ENCODE peak calls at places on chromosomes 1 and 21, in eight cellular contexts. One of them, this sample, is unnamed.

GRCh38 chr1:159008744-159009188 is 941 bp upstream of the IFI16 start:
- DNase-seq in cardiac muscle cell: peak
- DNase-seq in choroid plexus epithelial cell: peak
- DNase-seq in AG04450: no peak
- DNase-seq in testis: no peak
- DNase-seq in astrocyte of the cerebellum: no peak
- DNase-seq in astrocyte of the spinal cord: peak
- DNase-seq in endodermal cell: no peak
- DNase-seq in this sample: no peak

GRCh38 chr1:66464802-66465201 is 69.2 kb upstream of the SGIP1 start:
- DNase-seq in cardiac muscle cell: peak
- DNase-seq in choroid plexus epithelial cell: peak
- DNase-seq in AG04450: peak
- DNase-seq in testis: no peak
- DNase-seq in astrocyte of the cerebellum: peak
- DNase-seq in astrocyte of the spinal cord: peak
- DNase-seq in endodermal cell: no peak
- DNase-seq in this sample: peak

GRCh38 chr1:53134961-53135734 is 7.3 kb downstream of the SLC1A7 start:
- DNase-seq in cardiac muscle cell: peak
- DNase-seq in choroid plexus epithelial cell: no peak
- DNase-seq in AG04450: peak
- DNase-seq in testis: no peak
- DNase-seq in astrocyte of the cerebellum: no peak
- DNase-seq in astrocyte of the spinal cord: no peak
- DNase-seq in endodermal cell: peak
- DNase-seq in this sample: no peak

GRCh38 chr21:43908167-43908566 is 43.1 kb downstream of the AGPAT3 start:
- DNase-seq in cardiac muscle cell: no peak
- DNase-seq in choroid plexus epithelial cell: no peak
- DNase-seq in AG04450: no peak
- DNase-seq in testis: no peak
- DNase-seq in astrocyte of the cerebellum: no peak
- DNase-seq in astrocyte of the spinal cord: no peak
- DNase-seq in endodermal cell: no peak
- DNase-seq in this sample: no peak

GRCh38 chr1:89451011-89451410 is 73.6 kb upstream of the LRRC8B start:
- DNase-seq in cardiac muscle cell: peak
- DNase-seq in choroid plexus epithelial cell: peak
- DNase-seq in AG04450: no peak
- DNase-seq in testis: no peak
- DNase-seq in astrocyte of the cerebellum: no peak
- DNase-seq in astrocyte of the spinal cord: peak
- DNase-seq in endodermal cell: no peak
- DNase-seq in this sample: no peak

GRCh38 chr1:2786329-2787162 is 14.9 kb downstream of the TTC34 start:
- DNase-seq in cardiac muscle cell: no peak
- DNase-seq in choroid plexus epithelial cell: no peak
- DNase-seq in AG04450: no peak
- DNase-seq in testis: peak
- DNase-seq in astrocyte of the cerebellum: no peak
- DNase-seq in astrocyte of the spinal cord: no peak
- DNase-seq in endodermal cell: peak
- DNase-seq in this sample: no peak

GRCh38 chr1:238324465-238324864 is 433.7 kb upstream of the ZP4 start:
- DNase-seq in cardiac muscle cell: no peak
- DNase-seq in choroid plexus epithelial cell: no peak
- DNase-seq in AG04450: no peak
- DNase-seq in testis: no peak
- DNase-seq in astrocyte of the cerebellum: no peak
- DNase-seq in astrocyte of the spinal cord: no peak
- DNase-seq in endodermal cell: no peak
- DNase-seq in this sample: no peak

GRCh38 chr1:236103646-236104218 is 38.6 kb upstream of the GPR137B start:
- DNase-seq in cardiac muscle cell: peak
- DNase-seq in choroid plexus epithelial cell: peak
- DNase-seq in AG04450: no peak
- DNase-seq in testis: peak
- DNase-seq in astrocyte of the cerebellum: peak
- DNase-seq in astrocyte of the spinal cord: peak
- DNase-seq in endodermal cell: peak
- DNase-seq in this sample: no peak

GRCh38 chr1:212633144-212633543 is 24.6 kb downstream of the ATF3 start:
- DNase-seq in cardiac muscle cell: no peak
- DNase-seq in choroid plexus epithelial cell: no peak
- DNase-seq in AG04450: no peak
- DNase-seq in testis: no peak
- DNase-seq in astrocyte of the cerebellum: no peak
- DNase-seq in astrocyte of the spinal cord: no peak
- DNase-seq in endodermal cell: peak
- DNase-seq in this sample: no peak

GRCh38 chr1:209569445-209570207 is 13.9 kb upstream of the CAMK1G start:
- DNase-seq in cardiac muscle cell: peak
- DNase-seq in choroid plexus epithelial cell: peak
- DNase-seq in AG04450: no peak
- DNase-seq in testis: peak
- DNase-seq in astrocyte of the cerebellum: peak
- DNase-seq in astrocyte of the spinal cord: peak
- DNase-seq in endodermal cell: peak
- DNase-seq in this sample: peak

GRCh38 chr1:117671781-117672501 is 66.1 kb downstream of the TENT5C start:
- DNase-seq in cardiac muscle cell: peak
- DNase-seq in choroid plexus epithelial cell: peak
- DNase-seq in AG04450: no peak
- DNase-seq in testis: peak
- DNase-seq in astrocyte of the cerebellum: no peak
- DNase-seq in astrocyte of the spinal cord: peak
- DNase-seq in endodermal cell: peak
- DNase-seq in this sample: no peak

GRCh38 chr1:153805042-153805745 is 30.0 kb downstream of the SLC27A3 start:
- DNase-seq in cardiac muscle cell: peak
- DNase-seq in choroid plexus epithelial cell: peak
- DNase-seq in AG04450: peak
- DNase-seq in testis: peak
- DNase-seq in astrocyte of the cerebellum: peak
- DNase-seq in astrocyte of the spinal cord: peak
- DNase-seq in endodermal cell: no peak
- DNase-seq in this sample: peak

GRCh38 chr1:208178091-208178529 is 66.1 kb downstream of the PLXNA2 start:
- DNase-seq in cardiac muscle cell: no peak
- DNase-seq in choroid plexus epithelial cell: no peak
- DNase-seq in AG04450: no peak
- DNase-seq in testis: no peak
- DNase-seq in astrocyte of the cerebellum: no peak
- DNase-seq in astrocyte of the spinal cord: no peak
- DNase-seq in endodermal cell: peak
- DNase-seq in this sample: no peak

GRCh38 chr1:93681095-93681548 is 515 bp downstream of the BCAR3 start:
- DNase-seq in cardiac muscle cell: peak
- DNase-seq in choroid plexus epithelial cell: no peak
- DNase-seq in AG04450: no peak
- DNase-seq in testis: peak
- DNase-seq in astrocyte of the cerebellum: no peak
- DNase-seq in astrocyte of the spinal cord: no peak
- DNase-seq in endodermal cell: no peak
- DNase-seq in this sample: no peak

GRCh38 chr1:183023146-183023600 is at the start of gene LAMC1:
- DNase-seq in cardiac muscle cell: peak
- DNase-seq in choroid plexus epithelial cell: peak
- DNase-seq in AG04450: peak
- DNase-seq in testis: peak
- DNase-seq in astrocyte of the cerebellum: peak
- DNase-seq in astrocyte of the spinal cord: peak
- DNase-seq in endodermal cell: peak
- DNase-seq in this sample: no peak

GRCh38 chr1:243260221-243260880 is 4.5 kb downstream of the SDCCAG8 start:
- DNase-seq in cardiac muscle cell: no peak
- DNase-seq in choroid plexus epithelial cell: no peak
- DNase-seq in AG04450: no peak
- DNase-seq in testis: no peak
- DNase-seq in astrocyte of the cerebellum: no peak
- DNase-seq in astrocyte of the spinal cord: no peak
- DNase-seq in endodermal cell: no peak
- DNase-seq in this sample: no peak

GRCh38 chr1:218374401-218374848 is 29.3 kb downstream of the TGFB2 start:
- DNase-seq in cardiac muscle cell: peak
- DNase-seq in choroid plexus epithelial cell: peak
- DNase-seq in AG04450: no peak
- DNase-seq in testis: no peak
- DNase-seq in astrocyte of the cerebellum: no peak
- DNase-seq in astrocyte of the spinal cord: peak
- DNase-seq in endodermal cell: no peak
- DNase-seq in this sample: no peak

GRCh38 chr21:36350282-36350910 is 30.4 kb downstream of the MORC3 start:
- DNase-seq in cardiac muscle cell: peak
- DNase-seq in choroid plexus epithelial cell: peak
- DNase-seq in AG04450: peak
- DNase-seq in testis: peak
- DNase-seq in astrocyte of the cerebellum: no peak
- DNase-seq in astrocyte of the spinal cord: peak
- DNase-seq in endodermal cell: peak
- DNase-seq in this sample: no peak

GRCh38 chr1:162536511-162536910 is 25.0 kb upstream of the UAP1 start:
- DNase-seq in cardiac muscle cell: peak
- DNase-seq in choroid plexus epithelial cell: no peak
- DNase-seq in AG04450: no peak
- DNase-seq in testis: no peak
- DNase-seq in astrocyte of the cerebellum: no peak
- DNase-seq in astrocyte of the spinal cord: peak
- DNase-seq in endodermal cell: no peak
- DNase-seq in this sample: peak

GRCh38 chr1:199758626-199759255 is 268.8 kb upstream of the NR5A2 start:
- DNase-seq in cardiac muscle cell: peak
- DNase-seq in choroid plexus epithelial cell: peak
- DNase-seq in AG04450: no peak
- DNase-seq in testis: no peak
- DNase-seq in astrocyte of the cerebellum: no peak
- DNase-seq in astrocyte of the spinal cord: no peak
- DNase-seq in endodermal cell: no peak
- DNase-seq in this sample: no peak

GRCh38 chr1:188778578-188778977 is 1699.1 kb downstream of the BRINP3 start:
- DNase-seq in cardiac muscle cell: no peak
- DNase-seq in choroid plexus epithelial cell: no peak
- DNase-seq in AG04450: no peak
- DNase-seq in testis: no peak
- DNase-seq in astrocyte of the cerebellum: no peak
- DNase-seq in astrocyte of the spinal cord: peak
- DNase-seq in endodermal cell: no peak
- DNase-seq in this sample: no peak

GRCh38 chr1:188782220-188782841 is 1695.3 kb downstream of the BRINP3 start:
- DNase-seq in cardiac muscle cell: peak
- DNase-seq in choroid plexus epithelial cell: peak
- DNase-seq in AG04450: peak
- DNase-seq in testis: peak
- DNase-seq in astrocyte of the cerebellum: peak
- DNase-seq in astrocyte of the spinal cord: peak
- DNase-seq in endodermal cell: peak
- DNase-seq in this sample: no peak
- TF ChIP-seq CTCF in cardiac muscle cell: peak
- TF ChIP-seq CTCF in choroid plexus epithelial cell: peak
- TF ChIP-seq CTCF in AG04450: peak
- TF ChIP-seq CTCF in testis: no peak
- TF ChIP-seq CTCF in astrocyte of the cerebellum: peak
- TF ChIP-seq CTCF in astrocyte of the spinal cord: peak
- TF ChIP-seq CTCF in endodermal cell: peak
- TF ChIP-seq CTCF in this sample: peak

GRCh38 chr21:39181205-39181818 is 1.9 kb downstream of the PSMG1 start:
- DNase-seq in cardiac muscle cell: no peak
- DNase-seq in choroid plexus epithelial cell: no peak
- DNase-seq in AG04450: no peak
- DNase-seq in testis: no peak
- DNase-seq in astrocyte of the cerebellum: no peak
- DNase-seq in astrocyte of the spinal cord: no peak
- DNase-seq in endodermal cell: no peak
- DNase-seq in this sample: no peak

GRCh38 chr21:39183272-39184049 is at the start of gene PSMG1:
- DNase-seq in cardiac muscle cell: peak
- DNase-seq in choroid plexus epithelial cell: peak
- DNase-seq in AG04450: peak
- DNase-seq in testis: peak
- DNase-seq in astrocyte of the cerebellum: peak
- DNase-seq in astrocyte of the spinal cord: peak
- DNase-seq in endodermal cell: peak
- DNase-seq in this sample: peak

GRCh38 chr21:39180429-39181019 is 2.7 kb downstream of the PSMG1 start:
- DNase-seq in cardiac muscle cell: peak
- DNase-seq in choroid plexus epithelial cell: peak
- DNase-seq in AG04450: no peak
- DNase-seq in testis: no peak
- DNase-seq in astrocyte of the cerebellum: no peak
- DNase-seq in astrocyte of the spinal cord: no peak
- DNase-seq in endodermal cell: no peak
- DNase-seq in this sample: no peak

GRCh38 chr21:39182484-39183271 is 573 bp downstream of the PSMG1 start:
- DNase-seq in cardiac muscle cell: peak
- DNase-seq in choroid plexus epithelial cell: peak
- DNase-seq in AG04450: no peak
- DNase-seq in testis: peak
- DNase-seq in astrocyte of the cerebellum: no peak
- DNase-seq in astrocyte of the spinal cord: peak
- DNase-seq in endodermal cell: no peak
- DNase-seq in this sample: no peak

GRCh38 chr21:39182016-39182415 is 1.2 kb downstream of the PSMG1 start:
- DNase-seq in cardiac muscle cell: no peak
- DNase-seq in choroid plexus epithelial cell: peak
- DNase-seq in AG04450: no peak
- DNase-seq in testis: no peak
- DNase-seq in astrocyte of the cerebellum: no peak
- DNase-seq in astrocyte of the spinal cord: no peak
- DNase-seq in endodermal cell: no peak
- DNase-seq in this sample: no peak
- H3K4me3 ChIP-seq in cardiac muscle cell: peak
- H3K4me3 ChIP-seq in choroid plexus epithelial cell: peak
- H3K4me3 ChIP-seq in AG04450: peak
- H3K4me3 ChIP-seq in testis: peak
- H3K4me3 ChIP-seq in astrocyte of the cerebellum: peak
- H3K4me3 ChIP-seq in astrocyte of the spinal cord: peak
- H3K4me3 ChIP-seq in endodermal cell: peak
- H3K4me3 ChIP-seq in this sample: peak

GRCh38 chr1:191892716-191893115 is 265.5 kb upstream of the RGS18 start:
- DNase-seq in cardiac muscle cell: no peak
- DNase-seq in choroid plexus epithelial cell: no peak
- DNase-seq in AG04450: no peak
- DNase-seq in testis: no peak
- DNase-seq in astrocyte of the cerebellum: no peak
- DNase-seq in astrocyte of the spinal cord: no peak
- DNase-seq in endodermal cell: no peak
- DNase-seq in this sample: no peak
- TF ChIP-seq CTCF in cardiac muscle cell: no peak
- TF ChIP-seq CTCF in choroid plexus epithelial cell: no peak
- TF ChIP-seq CTCF in AG04450: no peak
- TF ChIP-seq CTCF in testis: no peak
- TF ChIP-seq CTCF in astrocyte of the cerebellum: no peak
- TF ChIP-seq CTCF in astrocyte of the spinal cord: no peak
- TF ChIP-seq CTCF in endodermal cell: no peak
- TF ChIP-seq CTCF in this sample: no peak

DNA sequence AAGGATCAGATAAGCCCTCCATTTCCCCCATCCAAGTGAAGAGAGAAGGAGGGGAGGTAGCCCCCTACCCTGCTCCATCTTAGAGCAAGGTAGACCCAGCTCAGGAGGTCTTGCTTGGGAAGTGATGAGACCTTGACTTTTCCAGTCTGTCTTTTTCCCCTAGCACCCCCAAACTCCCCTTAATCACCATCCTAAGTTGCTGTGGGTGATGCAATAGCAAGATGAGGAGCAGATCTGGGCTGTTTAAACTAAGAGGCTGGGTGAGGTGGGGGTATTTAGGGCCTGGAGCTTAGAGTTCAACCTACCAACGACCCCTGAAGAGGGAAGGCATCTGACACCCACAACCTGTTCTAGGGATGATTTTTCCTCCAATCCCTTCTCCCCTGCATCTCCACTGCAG is 1.7 kb downstream of the ATP1A2 start:
- DNase-seq in cardiac muscle cell: no peak
- DNase-seq in choroid plexus epithelial cell: no peak
- DNase-seq in AG04450: no peak
- DNase-seq in testis: no peak
- DNase-seq in astrocyte of the cerebellum: no peak
- DNase-seq in astrocyte of the spinal cord: no peak
- DNase-seq in endodermal cell: no peak
- DNase-seq in this sample: no peak
- H3K4me3 ChIP-seq in cardiac muscle cell: no peak
- H3K4me3 ChIP-seq in choroid plexus epithelial cell: no peak
- H3K4me3 ChIP-seq in AG04450: peak
- H3K4me3 ChIP-seq in testis: no peak
- H3K4me3 ChIP-seq in astrocyte of the cerebellum: peak
- H3K4me3 ChIP-seq in astrocyte of the spinal cord: peak
- H3K4me3 ChIP-seq in endodermal cell: no peak
- H3K4me3 ChIP-seq in this sample: no peak

This sample was measured in HFF-Myc.